ENCODE peak calls at places on chromosomes 2 and 18, in seven cellular contexts. U is GM12891, X is H1, L is K562, B is HepG2, R is GM12878, A is SK-N-SH. W is an unnamed sample.

GRCh38 chr2:107745100-107745499 is 81.6 kb upstream of the RGPD4 start:
- DNase-seq in U (no peak), X (no peak), L (no peak), B (no peak), R (no peak), A (no peak), W (no peak)

GRCh38 chr18:25134858-25135257 is 217.1 kb downstream of the ZNF521 start:
- DNase-seq in U (no peak), X (no peak), L (no peak), B (no peak), R (no peak), A (no peak), W (no peak)

GRCh38 chr2:110994250-110994961 is 126.3 kb upstream of the BCL2L11 start:
- DNase-seq in U (no peak), X (no peak), L (no peak), B (no peak), R (no peak), A (no peak), W (no peak)

GRCh38 chr2:215571693-215572092 is 135.8 kb upstream of the FN1 start:
- DNase-seq in U (no peak), X (no peak), L (no peak), B (no peak), R (no peak), A (no peak), W (no peak)

GRCh38 chr2:17191223-17191622 is 327.0 kb downstream of the RAD51AP2 start:
- DNase-seq in U (no peak), X (no peak), L (no peak), B (no peak), R (no peak), A (no peak), W (no peak)

GRCh38 chr18:50203801-50204604 is 9.1 kb upstream of the MYO5B start:
- DNase-seq in U (no peak), X (no peak), L (peak), B (peak), R (no peak), A (peak), W (no peak)

GRCh38 chr2:85413592-85414421 is 3.6 kb upstream of the CAPG start:
- DNase-seq in U (no peak), X (no peak), L (peak), B (no peak), R (no peak), A (no peak), W (no peak)

GRCh38 chr2:146579154-146579930 is 1265.5 kb upstream of the ACVR2A start:
- DNase-seq in U (no peak), X (no peak), L (no peak), B (peak), R (no peak), A (no peak), W (no peak)

GRCh38 chr18:33132657-33133056 is 307.9 kb downstream of the CCDC178 start:
- DNase-seq in U (no peak), X (no peak), L (no peak), B (no peak), R (no peak), A (no peak), W (no peak)

DNA sequence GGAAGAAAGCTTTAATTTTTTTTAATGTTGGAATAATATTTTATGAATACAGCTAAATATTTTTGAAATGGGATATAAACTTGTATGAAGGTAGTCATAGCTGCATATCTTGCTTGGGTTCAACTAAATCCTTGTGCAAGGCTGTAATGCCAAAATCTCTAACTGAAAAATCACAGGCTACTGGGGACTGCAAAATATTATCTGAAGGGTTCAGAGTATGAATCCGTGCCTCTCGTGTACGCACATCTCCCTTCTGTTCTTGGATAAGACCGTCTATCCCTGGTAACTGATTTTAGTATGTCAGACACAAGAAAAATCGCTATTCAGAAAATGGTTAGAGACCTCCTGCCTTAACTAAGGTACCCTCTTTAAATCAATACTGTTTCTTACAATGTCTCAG is 71.8 kb downstream of the ACVR1 start:
- DNase-seq in U (no peak), X (no peak), L (no peak), B (no peak), R (no peak), A (no peak), W (no peak)
- TF ChIP-seq TAF1 in U (no peak), X (no peak), L (no peak), B (no peak), R (no peak), A (no peak), W (no peak)

GRCh38 chr2:7378642-7379041 is 461.4 kb downstream of the RNF144A start:
- DNase-seq in U (no peak), X (no peak), L (no peak), B (no peak), R (no peak), A (peak), W (no peak)
- TF ChIP-seq TAF1 in U (no peak), X (no peak), L (no peak), B (no peak), R (no peak), A (no peak), W (no peak)

GRCh38 chr2:231819449-231820042 is 33.3 kb downstream of the COPS7B start:
- DNase-seq in U (no peak), X (no peak), L (no peak), B (peak), R (no peak), A (no peak), W (no peak)
- TF ChIP-seq TAF1 in U (no peak), X (no peak), L (no peak), B (no peak), R (no peak), A (no peak), W (no peak)

GRCh38 chr2:161681043-161681442 is 56.8 kb downstream of the SLC4A10 start:
- DNase-seq in U (no peak), X (no peak), L (no peak), B (no peak), R (no peak), A (no peak), W (no peak)
- TF ChIP-seq TAF1 in U (no peak), X (no peak), L (no peak), B (no peak), R (no peak), A (no peak), W (no peak)

DNA sequence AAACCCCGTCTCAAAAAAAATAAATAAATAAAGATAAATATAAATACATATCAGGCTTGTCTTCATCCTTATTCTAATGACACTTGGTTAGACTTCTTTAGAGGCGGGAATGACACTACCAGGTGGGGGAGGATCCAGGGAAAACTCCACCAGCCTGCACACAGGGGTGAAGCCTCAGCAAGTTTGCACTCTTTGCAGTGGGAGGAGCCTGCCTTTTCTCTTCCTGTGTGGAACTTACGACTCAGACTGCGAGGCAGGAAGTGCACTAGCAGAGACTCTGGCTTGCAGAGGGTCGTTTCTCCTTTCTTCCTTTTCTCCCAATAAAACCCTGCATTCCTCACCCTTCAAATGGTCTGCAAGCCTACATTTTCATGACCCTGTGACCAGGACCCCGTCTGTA is 153.6 kb upstream of the CBLN2 start:
- DNase-seq in U (no peak), X (no peak), L (no peak), B (no peak), R (no peak), A (no peak), W (no peak)
- TF ChIP-seq TAF1 in U (no peak), X (no peak), L (no peak), B (no peak), R (no peak), A (no peak), W (no peak)

GRCh38 chr2:95276888-95277245 is 2.6 kb downstream of the PROM2 start:
- DNase-seq in U (no peak), X (no peak), L (no peak), B (no peak), R (no peak), A (no peak), W (no peak)

GRCh38 chr2:95275601-95276243 is 1.5 kb downstream of the PROM2 start:
- DNase-seq in U (no peak), X (no peak), L (no peak), B (no peak), R (no peak), A (no peak), W (no peak)

GRCh38 chr2:95275151-95275515 is 884 bp downstream of the PROM2 start:
- DNase-seq in U (no peak), X (no peak), L (no peak), B (no peak), R (no peak), A (no peak), W (no peak)

GRCh38 chr2:95277246-95277906 is 3.1 kb downstream of the PROM2 start:
- DNase-seq in U (no peak), X (no peak), L (peak), B (peak), R (no peak), A (no peak), W (no peak)

DNA sequence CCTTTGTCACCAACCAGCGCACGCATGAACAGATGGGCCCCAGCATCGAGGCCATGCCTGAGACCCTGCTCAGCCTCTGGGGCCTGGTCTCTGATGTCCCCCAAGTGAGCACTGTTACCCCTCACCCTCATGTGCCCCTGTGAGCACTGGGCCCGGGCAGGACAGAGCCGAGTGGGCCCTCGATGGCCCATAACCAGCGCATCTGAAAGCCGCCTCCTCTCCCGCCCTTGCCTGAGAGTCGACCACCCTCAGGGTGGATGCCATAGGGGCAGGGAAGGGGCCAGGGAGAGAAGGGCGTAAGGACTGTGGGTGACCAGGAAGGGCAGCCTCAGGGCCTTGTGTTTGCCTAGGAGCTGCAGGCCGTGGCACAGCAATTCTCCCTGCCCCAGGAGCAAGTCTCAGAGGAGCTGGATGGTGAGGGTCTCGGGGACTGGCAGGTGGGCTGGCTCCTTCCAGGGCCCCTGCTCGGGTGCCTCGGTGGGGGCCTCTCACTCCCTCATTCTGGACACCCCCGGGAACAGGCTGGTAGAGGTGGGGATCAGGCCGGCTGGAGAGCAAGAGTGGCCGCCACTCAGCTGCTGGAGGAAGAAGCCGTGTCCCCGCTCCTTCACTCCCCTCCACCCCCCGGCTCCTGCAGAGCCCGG is 2.1 kb downstream of the PROM2 start:
- DNase-seq in U (no peak), X (no peak), L (no peak), B (no peak), R (no peak), A (no peak), W (no peak)
- TF ChIP-seq TAF1 in U (no peak), X (no peak), L (no peak), B (no peak), R (no peak), A (no peak), W (no peak)